ENCODE peak calls at places on chromosomes 13 and 19, in five cellular contexts. L, A, O, V and K are unnamed samples.

GRCh38 chr19:4550018-4550417 is 9.5 kb downstream of the SEMA6B start:
- DNase-seq in L (no peak), A (no peak), O (no peak), V (no peak), K (no peak)

GRCh38 chr19:51181913-51182419 is 39.9 kb downstream of the SIGLEC7 start:
- DNase-seq in L (no peak), A (no peak), O (no peak), V (no peak), K (peak; percentile 53)

GRCh38 chr19:44684892-44685847 is 13.8 kb upstream of the CEACAM16 start:
- DNase-seq in L (no peak), A (peak; percentile 77), O (peak; percentile 12), V (peak; percentile 99), K (peak; percentile 28)

GRCh38 chr19:19205416-19206410 is 2.5 kb upstream of the NR2C2AP start:
- DNase-seq in L (no peak), A (no peak), O (no peak), V (no peak), K (no peak)

GRCh38 chr13:77143325-77143907 is 116.5 kb upstream of the FBXL3 start:
- DNase-seq in L (no peak), A (peak; percentile 33), O (no peak), V (peak; percentile 48), K (no peak)

GRCh38 chr13:110653271-110653670 is 37.9 kb downstream of the NAXD start:
- DNase-seq in L (no peak), A (no peak), O (no peak), V (no peak), K (no peak)

GRCh38 chr13:23810842-23811241 is 78.4 kb downstream of the MIPEP start:
- DNase-seq in L (peak; percentile 75), A (no peak), O (no peak), V (no peak), K (no peak)

GRCh38 chr19:7983995-7984837 is 21.2 kb downstream of the ELAVL1 start:
- DNase-seq in L (no peak), A (no peak), O (no peak), V (no peak), K (no peak)

GRCh38 chr19:43741075-43741840 is 13.5 kb downstream of the SMG9 start:
- DNase-seq in L (no peak), A (no peak), O (no peak), V (no peak), K (no peak)

GRCh38 chr19:18649371-18650047 is 12.7 kb downstream of the KLHL26 start:
- DNase-seq in L (no peak), A (peak; percentile 77), O (no peak), V (no peak), K (peak; percentile 46)

GRCh38 chr13:24365191-24365590 is 55.8 kb downstream of the C1QTNF9 start:
- DNase-seq in L (no peak), A (no peak), O (no peak), V (no peak), K (no peak)

GRCh38 chr19:21850636-21851255 is 14.8 kb upstream of the ZNF43 start:
- DNase-seq in L (no peak), A (no peak), O (no peak), V (no peak), K (no peak)

GRCh38 chr19:57302727-57303401 is 17.4 kb upstream of the ZNF543 start:
- DNase-seq in L (no peak), A (no peak), O (no peak), V (no peak), K (no peak)

GRCh38 chr19:32345261-32346207 is at the start of gene ZNF507:
- DNase-seq in L (peak; percentile 88), A (peak; percentile 74), O (peak; percentile 86), V (peak; percentile 92), K (peak; percentile 93)

GRCh38 chr13:24385902-24386301 is 76.5 kb downstream of the C1QTNF9 start:
- DNase-seq in L (no peak), A (no peak), O (no peak), V (no peak), K (no peak)

GRCh38 chr13:99737456-99737855 is 234.1 kb downstream of the ZIC5 start:
- DNase-seq in L (no peak), A (no peak), O (no peak), V (no peak), K (no peak)

GRCh38 chr13:27281420-27281819 is 10.8 kb downstream of the RASL11A start:
- DNase-seq in L (no peak), A (no peak), O (no peak), V (no peak), K (no peak)

GRCh38 chr19:40224342-40225148 is 1.9 kb downstream of the CCNP start:
- DNase-seq in L (no peak), A (no peak), O (no peak), V (no peak), K (no peak)

GRCh38 chr19:57668635-57669034 is at the start of gene ZSCAN4:
- DNase-seq in L (no peak), A (no peak), O (no peak), V (no peak), K (no peak)

GRCh38 chr13:33116321-33117010 is 100.2 kb downstream of the KL start:
- DNase-seq in L (no peak), A (no peak), O (no peak), V (no peak), K (no peak)

GRCh38 chr13:63625869-63626268 is 2210.2 kb upstream of the PCDH20 start:
- DNase-seq in L (no peak), A (peak; percentile 25), O (no peak), V (peak; percentile 3), K (no peak)

GRCh38 chr13:111117289-111117688 is 2.2 kb downstream of the ARHGEF7 start:
- DNase-seq in L (no peak), A (peak; percentile 34), O (no peak), V (no peak), K (no peak)

GRCh38 chr13:23050126-23050525 is 130.7 kb upstream of the SGCG start:
- DNase-seq in L (no peak), A (no peak), O (no peak), V (no peak), K (no peak)

GRCh38 chr13:36847541-36848045 is 28.6 kb downstream of the RFXAP start:
- DNase-seq in L (no peak), A (no peak), O (no peak), V (no peak), K (no peak)

GRCh38 chr13:21999666-22000065 is 328.8 kb downstream of the FGF9 start:
- DNase-seq in L (no peak), A (no peak), O (no peak), V (no peak), K (no peak)

GRCh38 chr19:18520848-18521691 is 800 bp downstream of the ELL start:
- DNase-seq in L (peak; percentile 69), A (no peak), O (peak; percentile 22), V (no peak), K (peak; percentile 58)

GRCh38 chr13:113427562-113428468 is 25.5 kb downstream of the ADPRHL1 start:
- DNase-seq in L (no peak), A (peak; percentile 57), O (no peak), V (no peak), K (peak; percentile 1)
- H3K4me2 ChIP-seq in L (no peak overlapping the region), A (no peak overlapping the region), O (no peak overlapping the region), V (no peak overlapping the region), K (no peak overlapping the region)

DNA sequence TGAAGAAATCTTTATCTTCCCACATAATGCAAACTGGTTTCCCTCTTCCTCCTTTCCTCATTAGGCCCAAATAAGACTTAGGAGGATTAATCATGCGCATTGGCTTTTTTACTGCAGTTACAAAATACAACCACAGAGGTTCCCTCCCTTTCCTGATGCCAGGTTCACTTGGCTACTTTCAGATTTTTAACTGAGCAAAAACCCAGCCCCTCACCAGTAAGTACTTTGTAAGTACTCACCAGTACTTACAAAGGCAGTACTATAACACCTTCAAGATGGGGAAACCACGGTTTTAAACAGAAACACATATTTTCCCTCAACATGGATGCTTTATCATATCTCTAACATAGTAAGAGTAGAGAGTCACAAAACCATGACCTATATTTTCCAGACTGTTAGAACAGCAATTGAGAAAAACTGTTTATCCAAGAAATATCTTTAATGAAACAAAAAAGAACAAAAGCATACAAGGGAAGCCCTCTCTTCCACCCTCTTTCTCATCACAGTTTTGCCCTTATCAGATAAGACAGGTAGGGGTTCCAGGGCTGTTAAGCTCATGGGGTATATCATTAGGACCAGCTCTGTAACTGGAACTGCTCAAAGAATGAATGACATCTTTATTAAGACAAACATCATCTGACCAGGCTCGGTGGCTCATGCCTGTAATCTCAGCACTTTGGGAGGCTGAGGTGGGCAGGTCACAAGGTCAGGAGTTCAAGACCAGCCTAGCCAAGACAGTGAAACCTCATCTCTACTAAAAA is 12.7 kb downstream of the FOXO1 start:
- DNase-seq in L (peak; percentile 58), A (no peak), O (no peak), V (no peak), K (peak; percentile 20)
- H3K4me1 ChIP-seq in L (peaks cover 95% of the 10 kb centered on the region), A (no peaks in the 10 kb centered on the region), O (no peaks in the 10 kb centered on the region), V (peaks cover 6% of the 10 kb centered on the region), K (peaks cover 20% of the 10 kb centered on the region)

GRCh38 chr19:2636142-2636896 is 66.2 kb downstream of the GNG7 start:
- DNase-seq in L (no peak), A (no peak), O (peak; percentile 36), V (no peak), K (no peak)

GRCh38 chr19:2634960-2635359 is 67.5 kb downstream of the GNG7 start:
- DNase-seq in L (no peak), A (no peak), O (no peak), V (no peak), K (no peak)

GRCh38 chr19:2636897-2637683 is 65.4 kb downstream of the GNG7 start:
- DNase-seq in L (peak; percentile 68), A (peak; percentile 41), O (peak; percentile 84), V (peak; percentile 52), K (peak; percentile 76)

GRCh38 chr19:2633693-2634075 is 68.8 kb downstream of the GNG7 start:
- DNase-seq in L (no peak), A (no peak), O (no peak), V (no peak), K (no peak)

DNA sequence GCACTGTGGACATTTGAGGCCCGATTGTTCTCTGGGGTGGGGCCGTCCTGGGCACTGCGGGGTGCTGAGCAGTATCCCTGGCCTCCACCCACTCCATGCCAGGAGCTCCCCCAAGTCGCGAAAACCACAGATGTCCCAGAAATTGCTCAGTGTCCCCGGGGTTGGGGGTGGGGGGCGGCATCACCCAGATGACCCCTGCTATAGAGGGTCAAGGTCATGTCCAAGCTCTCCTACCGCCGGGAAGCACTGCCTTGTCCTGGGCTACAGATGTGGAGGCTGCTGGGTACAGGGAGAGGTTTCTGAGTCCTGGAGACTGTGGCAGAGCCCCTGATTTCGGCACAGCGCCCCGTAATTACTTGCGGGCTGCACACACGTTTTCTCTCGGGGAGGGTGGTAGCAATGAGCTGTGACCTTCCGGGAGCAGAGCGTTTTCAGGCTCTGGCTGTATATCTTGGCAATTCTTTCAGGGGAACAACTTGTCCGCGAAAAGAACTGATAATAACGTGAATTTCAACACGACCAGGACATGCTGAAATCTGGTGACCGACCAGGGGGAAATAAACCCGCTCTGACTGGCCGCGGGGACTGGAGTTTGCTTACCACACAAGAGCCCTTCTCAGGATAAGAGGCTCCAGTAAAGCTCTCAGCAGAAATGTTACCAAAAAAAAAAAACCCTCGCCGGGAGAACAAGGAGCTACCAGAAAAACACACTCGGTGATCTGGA is 68.1 kb downstream of the GNG7 start:
- DNase-seq in L (no peak), A (peak; percentile 60), O (no peak), V (no peak), K (no peak)
- H3K4me2 ChIP-seq in L (no peak overlapping the region), A (no peak overlapping the region), O (no peak overlapping the region), V (no peak overlapping the region), K (no peak overlapping the region)

DNA sequence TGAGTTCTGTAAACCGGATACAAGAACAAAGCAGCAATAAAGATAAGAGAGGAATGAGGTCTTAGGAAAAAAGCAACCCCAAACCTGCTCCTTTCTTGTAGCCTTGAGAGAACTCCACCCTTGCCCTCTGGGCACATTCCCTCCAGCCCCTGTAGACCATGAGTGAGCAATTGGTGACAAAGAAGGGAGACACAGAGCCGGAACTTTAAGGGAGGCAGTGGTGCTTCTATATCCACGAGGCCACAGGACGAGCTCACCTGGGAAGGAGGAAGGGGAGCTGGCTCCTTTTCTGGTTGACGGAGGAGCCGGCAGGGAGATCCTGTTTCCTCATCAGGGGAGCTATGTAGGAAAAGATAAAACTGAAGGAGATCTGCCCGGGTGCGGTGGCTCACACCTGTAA is 13.0 kb downstream of the BRME1 start:
- DNase-seq in L (no peak), A (no peak), O (no peak), V (no peak), K (no peak)
- H3K4me1 ChIP-seq in L (no peaks in the 10 kb centered on the region), A (no peaks in the 10 kb centered on the region), O (no peaks in the 10 kb centered on the region), V (no peaks in the 10 kb centered on the region), K (no peaks in the 10 kb centered on the region)